ENCODE peak calls at places on chromosomes 4 and X, in six cellular contexts. Z is esophagus squamous epithelium, J is transverse colon, H is tibial nerve, X is sigmoid colon, V is ovary. L is an unnamed sample.

GRCh38 chrX:418927-419729 is 32.4 kb upstream of the PPP2R3B start:
- DNase-seq in H (no peak), Z (no peak), X (peak), V (no peak), J (no peak), L (no peak)

GRCh38 chrX:134435894-134436293 is 24.1 kb upstream of the HPRT1 start:
- DNase-seq in J (no peak), H (no peak), X (no peak), Z (no peak), V (no peak), L (no peak)

GRCh38 chr4:107060388-107060787 is 24.3 kb upstream of the DKK2 start:
- DNase-seq in H (no peak), X (no peak), V (no peak), Z (no peak), J (no peak), L (no peak)

GRCh38 chr4:182536221-182536620 is 293.0 kb downstream of the TENM3 start:
- DNase-seq in X (no peak), V (no peak), J (no peak), Z (no peak), H (no peak), L (no peak)

GRCh38 chrX:38142598-38142997 is 78.1 kb downstream of the SRPX start:
- DNase-seq in Z (no peak), X (no peak), H (peak), J (no peak), V (peak), L (peak)

GRCh38 chr4:8394806-8395205 is 45.7 kb downstream of the ACOX3 start:
- DNase-seq in V (no peak), Z (no peak), J (no peak), X (no peak), H (no peak), L (no peak)

GRCh38 chr4:157217708-157218107 is 2.8 kb upstream of the GRIA2 start:
- DNase-seq in V (no peak), X (no peak), J (no peak), H (no peak), Z (no peak), L (no peak)

GRCh38 chr4:113467581-113467980 is 294.0 kb downstream of the CAMK2D start:
- DNase-seq in J (no peak), V (no peak), Z (no peak), X (no peak), H (peak), L (no peak)

GRCh38 chr4:95508421-95508820 is 40.4 kb downstream of the UNC5C start:
- DNase-seq in X (no peak), V (no peak), Z (no peak), J (no peak), H (no peak), L (no peak)

GRCh38 chrX:1661048-1661921 is 46.4 kb downstream of the ASMT start:
- DNase-seq in H (peak), V (no peak), J (peak), Z (peak), X (no peak), L (peak)

GRCh38 chrX:69991685-69992084 is 58.1 kb downstream of the AWAT2 start:
- DNase-seq in Z (no peak), V (no peak), H (no peak), J (no peak), X (no peak), L (no peak)

GRCh38 chr4:174709531-174709930 is 119.5 kb downstream of the GLRA3 start:
- DNase-seq in X (no peak), J (no peak), V (no peak), H (no peak), Z (no peak), L (no peak)

GRCh38 chrX:45063319-45064095 is 137.2 kb downstream of the DIPK2B start:
- DNase-seq in H (no peak), Z (no peak), J (no peak), X (no peak), V (no peak), L (no peak)

GRCh38 chr4:38266616-38267015 is 306.4 kb downstream of the PTTG2 start:
- DNase-seq in H (no peak), Z (no peak), X (no peak), V (no peak), J (peak), L (no peak)

GRCh38 chrX:2576793-2577192 is 76.0 kb upstream of the DHRSX start:
- DNase-seq in J (no peak), X (no peak), H (no peak), Z (no peak), V (no peak), L (no peak)

GRCh38 chr4:168475745-168476144 is 4.5 kb downstream of the DDX60L start:
- DNase-seq in X (no peak), Z (no peak), J (no peak), V (no peak), H (no peak), L (no peak)

GRCh38 chrX:9627827-9628406 is 137.7 kb downstream of the GPR143 start:
- DNase-seq in X (no peak), Z (no peak), J (no peak), V (no peak), H (no peak), L (no peak)

GRCh38 chr4:178102139-178102538 is 659.9 kb upstream of the AGA start:
- DNase-seq in J (no peak), V (no peak), Z (no peak), H (no peak), X (no peak), L (no peak)
- TF ChIP-seq POLR2A in J (no peak), V (no peak), Z (no peak), H (no peak), X (no peak), L (no peak)

DNA sequence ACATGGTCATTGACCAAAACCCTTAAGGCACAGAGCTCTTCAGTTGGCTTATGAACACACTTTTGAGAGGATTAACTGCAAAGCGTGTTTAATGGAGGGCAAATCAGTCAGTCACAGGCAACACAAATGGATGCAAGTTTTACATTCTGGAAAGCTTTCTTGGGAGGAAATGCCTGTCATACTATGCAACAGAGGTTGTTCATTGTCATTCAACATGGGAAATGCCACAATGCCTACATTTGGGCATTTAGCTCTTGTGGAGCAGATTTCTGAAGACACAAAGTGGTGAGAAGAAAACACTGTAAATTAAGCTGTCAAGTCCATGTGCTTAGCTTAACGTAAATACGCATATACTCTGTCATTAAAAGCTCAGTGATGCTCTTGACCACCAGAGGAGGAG is 41.0 kb downstream of the CBLL2 start:
- DNase-seq in Z (no peak), H (no peak), X (no peak), J (no peak), V (no peak), L (no peak)
- H3K27ac ChIP-seq in Z (no peak), H (no peak), X (no peak), J (no peak), V (no peak), L (no peak)

GRCh38 chr4:139403457-139403856 is 50.5 kb upstream of the RAB33B start:
- DNase-seq in J (no peak), X (no peak), H (no peak), Z (no peak), V (no peak), L (no peak)
- TF ChIP-seq CTCF in J (no peak), X (no peak), H (no peak), Z (peak), V (no peak), L (no peak)

GRCh38 chr4:84547211-84547610 is 35.7 kb upstream of the CDS1 start:
- DNase-seq in J (no peak), H (no peak), Z (no peak), X (no peak), V (no peak), L (no peak)
- TF ChIP-seq POLR2A in J (no peak), H (no peak), Z (no peak), X (no peak), V (no peak), L (no peak)

DNA sequence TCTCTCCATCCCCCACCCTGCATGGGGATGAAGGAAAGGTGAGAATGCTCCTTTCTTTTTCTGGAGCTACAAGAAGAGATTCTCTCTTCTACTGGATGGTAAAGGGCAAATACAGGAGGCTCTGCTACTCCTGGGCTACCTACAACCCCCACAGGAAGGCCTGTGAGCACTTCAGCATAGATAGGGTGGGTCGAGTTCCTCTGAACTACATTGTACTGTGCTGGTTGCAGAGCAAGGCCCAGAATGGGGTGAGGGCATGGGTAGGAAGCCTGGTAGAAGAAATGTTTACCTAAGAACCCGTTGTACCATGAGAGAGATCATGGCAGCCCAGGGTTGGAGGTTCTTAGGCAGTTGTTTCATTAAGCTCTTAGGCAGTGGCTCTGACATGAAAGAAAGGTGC is 510.4 kb downstream of the MID1IP1 start:
- DNase-seq in V (no peak), Z (no peak), J (no peak), X (no peak), H (no peak), L (no peak)
- H3K27ac ChIP-seq in V (no peak), Z (no peak), J (no peak), X (no peak), H (no peak), L (no peak)

DNA sequence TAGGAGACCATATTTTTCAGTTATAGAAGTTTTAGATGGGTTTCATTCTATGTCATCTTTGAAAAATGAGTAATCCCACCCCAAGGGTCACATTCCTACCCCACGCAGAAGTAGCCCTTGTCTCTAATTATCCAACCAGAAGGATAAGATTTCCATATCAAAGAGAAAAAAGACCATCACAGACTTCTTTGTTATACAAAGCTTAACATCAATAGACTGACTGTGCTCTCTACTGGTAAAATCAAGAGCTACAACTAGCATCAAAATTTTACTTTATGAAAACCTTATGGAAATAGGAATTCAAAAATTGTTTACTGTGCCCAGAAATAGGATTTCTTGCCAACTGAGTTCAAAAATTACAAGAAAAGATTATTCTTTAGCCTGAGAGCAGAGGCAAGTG is 24.9 kb downstream of the TNMD start:
- DNase-seq in Z (no peak), V (no peak), H (no peak), X (no peak), J (no peak), L (no peak)
- TF ChIP-seq CTCF in Z (no peak), V (no peak), H (no peak), X (no peak), J (peak), L (no peak)